ENCODE peak calls at places on chromosomes 4 and X, in eight cellular contexts. N is GM23338, E is breast epithelium, R is HepG2, T is prostate gland, H is Panc1, O is upper lobe of left lung, C is GM12878. G is an unnamed sample.

GRCh38 chr4:152643153-152644035 is 36.4 kb downstream of the TMEM154 start:
- DNase-seq in N (no peak), E (no peak), R (no peak), T (no peak), H (no peak), O (peak; percentile 68), C (peak; percentile 75), G (no peak)

GRCh38 chrX:139734996-139735395 is 27.0 kb upstream of the MCF2 start:
- DNase-seq in N (no peak), E (no peak), R (no peak), T (no peak), H (no peak), O (no peak), C (no peak), G (no peak)

GRCh38 chr4:152138451-152138850 is 377.6 kb upstream of the GATB start:
- DNase-seq in N (no peak), E (no peak), R (no peak), T (no peak), H (no peak), O (no peak), C (no peak), G (no peak)

GRCh38 chr4:128123036-128123435 is 61.9 kb downstream of the LARP1B start:
- DNase-seq in N (no peak), E (no peak), R (no peak), T (no peak), H (no peak), O (no peak), C (no peak), G (no peak)

GRCh38 chr4:34108456-34108855 is 2135.9 kb downstream of the ARAP2 start:
- DNase-seq in N (no peak), E (no peak), R (no peak), T (no peak), H (no peak), O (no peak), C (no peak), G (no peak)

GRCh38 chr4:163875327-163875726 is 380.8 kb downstream of the TMA16 start:
- DNase-seq in N (no peak), E (no peak), R (no peak), T (no peak), H (no peak), O (no peak), C (no peak), G (no peak)

GRCh38 chrX:154136627-154137161 is 7.3 kb upstream of the OPN1LW start:
- DNase-seq in N (peak; percentile 81), E (peak; percentile 42), R (peak; percentile 45), T (peak; percentile 44), H (peak; percentile 5), O (peak; percentile 74), C (no peak), G (peak; percentile 69)

GRCh38 chrX:68433155-68433980 is at the start of gene OPHN1:
- DNase-seq in N (peak; percentile 89), E (peak; percentile 57), R (peak; percentile 29), T (peak; percentile 78), H (no peak), O (peak; percentile 83), C (no peak), G (peak; percentile 82)

GRCh38 chrX:100695991-100696390 is 35.9 kb downstream of the SYTL4 start:
- DNase-seq in N (no peak), E (no peak), R (peak; percentile 5), T (no peak), H (no peak), O (no peak), C (no peak), G (no peak)

GRCh38 chrX:107710617-107711391 is 64.8 kb downstream of the TSC22D3 start:
- DNase-seq in N (peak; percentile 76), E (peak; percentile 52), R (peak; percentile 43), T (no peak), H (no peak), O (peak; percentile 64), C (peak; percentile 87), G (no peak)

GRCh38 chrX:55919367-55920221 is 202.0 kb downstream of the RRAGB start:
- DNase-seq in N (peak; percentile 6), E (no peak), R (no peak), T (no peak), H (no peak), O (no peak), C (peak; percentile 85), G (no peak)

GRCh38 chrX:45009371-45010000 is 136.5 kb downstream of the KDM6A start:
- DNase-seq in N (no peak), E (no peak), R (no peak), T (no peak), H (peak; percentile 5), O (no peak), C (no peak), G (no peak)

GRCh38 chr4:104575293-104575692 is 80.6 kb upstream of the CXXC4 start:
- DNase-seq in N (no peak), E (no peak), R (no peak), T (no peak), H (no peak), O (peak; percentile 64), C (no peak), G (no peak)

GRCh38 chrX:120244395-120244734 is 6.2 kb upstream of the ZBTB33 start:
- DNase-seq in N (no peak), E (no peak), R (no peak), T (no peak), H (no peak), O (no peak), C (no peak), G (no peak)

GRCh38 chr4:139331185-139331584 is 28.9 kb upstream of the NDUFC1 start:
- DNase-seq in N (no peak), E (no peak), R (no peak), T (no peak), H (no peak), O (no peak), C (no peak), G (no peak)

GRCh38 chr4:185481390-185481789 is 9.9 kb upstream of the CCDC110 start:
- DNase-seq in N (no peak), E (no peak), R (no peak), T (no peak), H (no peak), O (no peak), C (no peak), G (no peak)

GRCh38 chrX:21479695-21480280 is 105.6 kb downstream of the CNKSR2 start:
- DNase-seq in N (peak; percentile 62), E (no peak), R (peak; percentile 48), T (no peak), H (peak; percentile 12), O (no peak), C (no peak), G (no peak)

DNA sequence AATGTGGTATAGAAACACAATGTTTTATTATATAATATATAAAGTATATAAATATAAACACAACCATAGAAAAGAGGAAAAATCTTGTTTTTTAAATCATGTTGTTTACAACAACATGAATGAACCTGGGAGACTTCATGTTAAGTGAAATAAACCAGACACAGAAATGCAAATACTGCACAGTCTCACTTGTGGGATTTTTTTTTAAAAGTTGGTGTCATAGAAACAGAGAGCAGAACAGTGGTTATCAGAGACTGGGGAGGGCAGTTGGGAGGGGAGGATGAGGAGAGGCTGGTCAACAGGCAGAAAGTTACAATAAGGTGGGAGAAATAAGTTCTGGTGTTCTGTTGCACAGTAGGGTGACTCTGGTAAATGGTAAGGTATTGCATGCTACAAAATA is 57.1 kb downstream of the FREM3 start:
- DNase-seq in N (no peak), E (no peak), R (no peak), T (no peak), H (no peak), O (no peak), C (no peak), G (no peak)
- TF ChIP-seq CTCF in N (no peak), E (no peak), R (no peak), T (no peak), H (no peak), O (no peak), C (no peak), G (no peak)

GRCh38 chr4:150366487-150366999 is 215.4 kb upstream of the MAB21L2 start:
- DNase-seq in N (peak; percentile 77), E (no peak), R (no peak), T (no peak), H (no peak), O (no peak), C (peak; percentile 54), G (no peak)

GRCh38 chr4:150367326-150367725 is 214.6 kb upstream of the MAB21L2 start:
- DNase-seq in N (peak; percentile 78), E (no peak), R (no peak), T (no peak), H (no peak), O (no peak), C (no peak), G (no peak)

GRCh38 chr4:150368667-150369066 is 213.3 kb upstream of the MAB21L2 start:
- DNase-seq in N (no peak), E (no peak), R (no peak), T (no peak), H (no peak), O (no peak), C (no peak), G (no peak)

GRCh38 chr4:150358691-150359090 is 223.3 kb upstream of the MAB21L2 start:
- DNase-seq in N (no peak), E (no peak), R (no peak), T (no peak), H (no peak), O (no peak), C (no peak), G (no peak)

DNA sequence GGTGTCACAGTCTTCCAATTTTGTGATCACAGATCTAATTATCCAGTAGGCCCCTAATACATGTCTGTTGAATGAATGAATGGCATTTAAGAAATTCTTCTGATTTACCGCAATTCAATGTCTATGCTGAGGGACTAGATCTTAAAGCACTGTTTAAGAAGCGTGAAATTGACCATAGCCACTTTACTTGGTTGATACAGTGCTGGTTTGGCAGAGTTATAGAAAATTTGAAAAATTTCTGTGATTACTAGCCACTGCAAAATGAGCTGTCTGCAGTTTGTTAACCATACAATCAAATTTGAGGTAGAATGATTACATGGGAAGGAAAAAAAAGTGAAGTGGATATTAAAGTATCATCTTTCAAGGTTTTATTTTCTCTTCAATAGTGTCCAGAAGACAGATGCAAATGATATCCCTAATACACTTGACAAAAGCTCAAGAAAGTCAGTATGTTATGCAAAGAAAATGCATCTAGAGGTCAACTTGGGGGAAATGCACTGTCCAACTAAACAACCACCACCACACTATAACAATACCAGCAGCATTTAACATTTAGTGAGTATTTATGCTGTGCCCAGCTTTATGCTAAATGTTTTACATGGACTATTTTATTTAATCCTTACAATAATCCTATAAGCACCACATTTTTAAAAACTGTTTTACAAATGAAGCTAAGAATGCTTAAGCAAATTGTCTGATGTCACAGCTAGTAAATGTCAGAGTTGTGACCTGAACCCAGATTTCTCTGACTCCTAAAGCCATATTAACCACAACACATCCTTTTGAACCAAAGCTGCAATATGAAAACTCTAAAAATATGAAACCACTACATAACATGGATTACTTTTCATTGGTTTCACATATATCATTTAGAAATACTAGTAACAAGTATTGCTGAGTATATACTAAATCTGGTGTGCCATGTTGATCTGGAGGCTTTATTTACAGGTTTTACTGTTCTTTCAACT is 217.9 kb upstream of the MAB21L2 start:
- DNase-seq in N (no peak), E (no peak), R (no peak), T (no peak), H (no peak), O (no peak), C (no peak), G (no peak)
- H3K27ac ChIP-seq in N (no peak overlapping the region), E (no peak overlapping the region), R (no peak overlapping the region), T (no peak overlapping the region), H (no peak overlapping the region), O (no peak overlapping the region), C (no peak overlapping the region), G (no peak overlapping the region)

GRCh38 chr4:16253127-16253960 is 27.1 kb upstream of the TAPT1 start:
- DNase-seq in N (no peak), E (no peak), R (peak; percentile 71), T (no peak), H (peak; percentile 4), O (no peak), C (no peak), G (no peak)
- TF ChIP-seq POLR2AphosphoS5 in N (no peak), E (no peak), R (no peak), T (no peak), H (no peak), O (no peak), C (no peak), G (no peak)

GRCh38 chrX:136488706-136489105 is 959 bp downstream of the BRS3 start:
- DNase-seq in N (no peak), E (no peak), R (no peak), T (no peak), H (no peak), O (no peak), C (no peak), G (no peak)
- TF ChIP-seq CTCF in N (no peak), E (no peak), R (no peak), T (no peak), H (peak; percentile 19), O (no peak), C (no peak), G (no peak)